ENCODE peak calls at places on chromosome 15, in four cellular contexts. J, V, K and Q are unnamed samples.

GRCh38 chr15:96421211-96421610 is 90.7 kb downstream of the NR2F2 start:
- DNase-seq in J (peak; percentile 30), V (no peak), K (no peak), Q (no peak)

GRCh38 chr15:90930861-90931629 is 1.3 kb downstream of the HDDC3 start:
- DNase-seq in J (no peak), V (no peak), K (no peak), Q (no peak)

GRCh38 chr15:52288051-52288942 is 7.3 kb downstream of the MYO5C start:
- DNase-seq in J (no peak), V (no peak), K (no peak), Q (peak; percentile 43)

GRCh38 chr15:63497642-63498100 is 6.7 kb upstream of the USP3 start:
- DNase-seq in J (no peak), V (no peak), K (no peak), Q (no peak)

GRCh38 chr15:49904296-49904695 is 214.7 kb downstream of the ATP8B4 start:
- DNase-seq in J (no peak), V (no peak), K (no peak), Q (no peak)

GRCh38 chr15:42720071-42720470 is 16.9 kb downstream of the CDAN1 start:
- DNase-seq in J (no peak), V (no peak), K (no peak), Q (no peak)

GRCh38 chr15:89007989-89008388 is 80.3 kb upstream of the ABHD2 start:
- DNase-seq in J (no peak), V (no peak), K (no peak), Q (no peak)

GRCh38 chr15:89807689-89808088 is 7.0 kb downstream of the ANPEP start:
- DNase-seq in J (no peak), V (no peak), K (no peak), Q (no peak)

GRCh38 chr15:101324513-101325177 is 29.6 kb upstream of the SNRPA1 start:
- DNase-seq in J (no peak), V (no peak), K (no peak), Q (no peak)

GRCh38 chr15:88390502-88390901 is 76.7 kb downstream of the MRPL46 start:
- DNase-seq in J (no peak), V (no peak), K (no peak), Q (no peak)

GRCh38 chr15:60704129-60704528 is 225.2 kb upstream of the ICE2 start:
- DNase-seq in J (no peak), V (no peak), K (no peak), Q (no peak)

GRCh38 chr15:95327661-95328060 is 1002.8 kb upstream of the NR2F2 start:
- DNase-seq in J (no peak), V (no peak), K (no peak), Q (no peak)

GRCh38 chr15:62063851-62064635 is 2.7 kb upstream of the C2CD4A start:
- DNase-seq in J (no peak), V (no peak), K (no peak), Q (no peak)

GRCh38 chr15:94125131-94125530 is 106.2 kb upstream of the MCTP2 start:
- DNase-seq in J (peak; percentile 76), V (no peak), K (no peak), Q (no peak)

GRCh38 chr15:89665449-89666146 is 10.3 kb upstream of the KIF7 start:
- DNase-seq in J (peak; percentile 85), V (peak; percentile 67), K (no peak), Q (peak; percentile 79)

GRCh38 chr15:98983333-98983732 is 24.3 kb downstream of the PGPEP1L start:
- DNase-seq in J (peak; percentile 83), V (peak; percentile 48), K (no peak), Q (peak; percentile 14)

GRCh38 chr15:94563455-94563854 is 332.1 kb downstream of the MCTP2 start:
- DNase-seq in J (no peak), V (no peak), K (no peak), Q (no peak)

GRCh38 chr15:81308260-81308659 is 15.7 kb downstream of the STARD5 start:
- DNase-seq in J (no peak), V (no peak), K (no peak), Q (no peak)

GRCh38 chr15:35379972-35380371 is 166.0 kb downstream of the DPH6 start:
- DNase-seq in J (no peak), V (no peak), K (no peak), Q (no peak)

GRCh38 chr15:78162038-78162437 is 12.9 kb downstream of the IDH3A start:
- DNase-seq in J (no peak), V (no peak), K (no peak), Q (no peak)

GRCh38 chr15:35937380-35937779 is 391.4 kb upstream of the DPH6 start:
- DNase-seq in J (no peak), V (no peak), K (no peak), Q (no peak)

GRCh38 chr15:26518885-26519284 is 254.0 kb downstream of the GABRB3 start:
- DNase-seq in J (no peak), V (no peak), K (no peak), Q (no peak)

GRCh38 chr15:55914446-55914845 is 79.0 kb downstream of the NEDD4 start:
- DNase-seq in J (peak; percentile 8), V (no peak), K (no peak), Q (no peak)

GRCh38 chr15:51647128-51647562 is 24.6 kb upstream of the DMXL2 start:
- DNase-seq in J (peak; percentile 41), V (no peak), K (no peak), Q (no peak)

GRCh38 chr15:68700395-68701123 is 120.1 kb downstream of the ANP32A start:
- DNase-seq in J (peak; percentile 81), V (peak; percentile 82), K (no peak), Q (peak; percentile 13)

GRCh38 chr15:60396964-60397771 is 618 bp downstream of the ANXA2 start:
- DNase-seq in J (peak; percentile 76), V (no peak), K (no peak), Q (no peak)

GRCh38 chr15:35777016-35777415 is 231.1 kb upstream of the DPH6 start:
- DNase-seq in J (no peak), V (no peak), K (no peak), Q (no peak)

GRCh38 chr15:101646652-101647051 is 5.5 kb downstream of the TM2D3 start:
- DNase-seq in J (no peak), V (no peak), K (no peak), Q (no peak)

GRCh38 chr15:88218557-88219214 is 37.9 kb downstream of the NTRK3 start:
- DNase-seq in J (no peak), V (peak; percentile 27), K (no peak), Q (no peak)

GRCh38 chr15:34012461-34013028 is 26.5 kb downstream of the AVEN start:
- DNase-seq in J (no peak), V (no peak), K (no peak), Q (no peak)

GRCh38 chr15:71562251-71562650 is 248.1 kb upstream of the NR2E3 start:
- DNase-seq in J (no peak), V (no peak), K (no peak), Q (no peak)

GRCh38 chr15:36501063-36501678 is 78.3 kb upstream of the CDIN1 start:
- DNase-seq in J (peak; percentile 64), V (peak; percentile 32), K (no peak), Q (no peak)

GRCh38 chr15:90286678-90287077 is 21.2 kb downstream of the NGRN start:
- DNase-seq in J (peak; percentile 31), V (no peak), K (no peak), Q (no peak)

GRCh38 chr15:89446260-89446891 is 50.0 kb downstream of the RHCG start:
- DNase-seq in J (no peak), V (no peak), K (no peak), Q (no peak)

GRCh38 chr15:74790080-74790916 is 8.4 kb downstream of the CSK start:
- DNase-seq in J (peak; percentile 60), V (no peak), K (no peak), Q (no peak)